ENCODE peak calls at places on chromosomes 12 and 14, in four cellular contexts. One of them, this sample, is unnamed.

GRCh38 chr12:121468451-121468850 is 68.5 kb downstream of the RNF34 start:
- DNase-seq in GM12878: no peak
- DNase-seq in SK-N-SH: no peak
- DNase-seq in A549: no peak
- DNase-seq in this sample: no peak

GRCh38 chr12:93982847-93983315 is 165.5 kb upstream of the PLXNC1 start:
- DNase-seq in A549: peak; percentile 27
- DNase-seq in SK-N-SH: no peak
- DNase-seq in GM12878: no peak
- DNase-seq in this sample: no peak

GRCh38 chr12:13841358-13841757 is 140.0 kb downstream of the GRIN2B start:
- DNase-seq in SK-N-SH: no peak
- DNase-seq in A549: no peak
- DNase-seq in GM12878: no peak
- DNase-seq in this sample: no peak

GRCh38 chr12:7716391-7716790 is 5.2 kb downstream of the DPPA3 start:
- DNase-seq in SK-N-SH: no peak
- DNase-seq in A549: peak; percentile 43
- DNase-seq in GM12878: no peak
- DNase-seq in this sample: no peak

GRCh38 chr12:28759334-28759733 is 389.7 kb upstream of the FAR2 start:
- DNase-seq in SK-N-SH: no peak
- DNase-seq in A549: peak; percentile 65
- DNase-seq in GM12878: no peak
- DNase-seq in this sample: peak; percentile 57

GRCh38 chr14:83994020-83994419 is 1535.9 kb upstream of the FLRT2 start:
- DNase-seq in A549: no peak
- DNase-seq in GM12878: no peak
- DNase-seq in SK-N-SH: no peak
- DNase-seq in this sample: no peak

GRCh38 chr12:45284096-45284901 is 68.4 kb downstream of the ANO6 start:
- DNase-seq in GM12878: no peak
- DNase-seq in SK-N-SH: no peak
- DNase-seq in A549: peak; percentile 80
- DNase-seq in this sample: no peak

GRCh38 chr12:91173139-91173538 is 9.5 kb downstream of the DCN start:
- DNase-seq in GM12878: no peak
- DNase-seq in A549: no peak
- DNase-seq in SK-N-SH: no peak
- DNase-seq in this sample: no peak

GRCh38 chr12:95763809-95764253 is 26.7 kb downstream of the NTN4 start:
- DNase-seq in A549: peak; percentile 80
- DNase-seq in SK-N-SH: no peak
- DNase-seq in GM12878: no peak
- DNase-seq in this sample: no peak

GRCh38 chr12:45315462-45315861 is 99.6 kb downstream of the ANO6 start:
- DNase-seq in SK-N-SH: no peak
- DNase-seq in GM12878: no peak
- DNase-seq in A549: no peak
- DNase-seq in this sample: no peak

GRCh38 chr12:49888461-49889151 is 15.1 kb downstream of the FAIM2 start:
- DNase-seq in GM12878: no peak
- DNase-seq in A549: no peak
- DNase-seq in SK-N-SH: no peak
- DNase-seq in this sample: no peak

GRCh38 chr14:59377991-59378720 is 87.0 kb downstream of the GPR135 start:
- DNase-seq in SK-N-SH: no peak
- DNase-seq in A549: no peak
- DNase-seq in GM12878: no peak
- DNase-seq in this sample: no peak
- TF ChIP-seq CHD2 in SK-N-SH: no peak
- TF ChIP-seq CHD2 in A549: no peak
- TF ChIP-seq CHD2 in GM12878: no peak
- TF ChIP-seq CHD2 in this sample: no peak

GRCh38 chr14:53921027-53921426 is 35.6 kb downstream of the BMP4 start:
- DNase-seq in GM12878: no peak
- DNase-seq in A549: no peak
- DNase-seq in SK-N-SH: no peak
- DNase-seq in this sample: no peak

GRCh38 chr14:53927171-53927570 is 29.5 kb downstream of the BMP4 start:
- DNase-seq in GM12878: no peak
- DNase-seq in SK-N-SH: no peak
- DNase-seq in A549: no peak
- DNase-seq in this sample: no peak

GRCh38 chr14:53929871-53930685 is 26.5 kb downstream of the BMP4 start:
- DNase-seq in A549: peak; percentile 28
- DNase-seq in SK-N-SH: no peak
- DNase-seq in GM12878: no peak
- DNase-seq in this sample: no peak

GRCh38 chr14:53925201-53925766 is 31.3 kb downstream of the BMP4 start:
- DNase-seq in A549: no peak
- DNase-seq in SK-N-SH: no peak
- DNase-seq in GM12878: no peak
- DNase-seq in this sample: no peak

GRCh38 chr14:53924754-53925153 is 31.9 kb downstream of the BMP4 start:
- DNase-seq in SK-N-SH: no peak
- DNase-seq in A549: peak; percentile 36
- DNase-seq in GM12878: no peak
- DNase-seq in this sample: no peak
- TF ChIP-seq CHD2 in SK-N-SH: no peak
- TF ChIP-seq CHD2 in A549: no peak
- TF ChIP-seq CHD2 in GM12878: no peak
- TF ChIP-seq CHD2 in this sample: no peak

DNA sequence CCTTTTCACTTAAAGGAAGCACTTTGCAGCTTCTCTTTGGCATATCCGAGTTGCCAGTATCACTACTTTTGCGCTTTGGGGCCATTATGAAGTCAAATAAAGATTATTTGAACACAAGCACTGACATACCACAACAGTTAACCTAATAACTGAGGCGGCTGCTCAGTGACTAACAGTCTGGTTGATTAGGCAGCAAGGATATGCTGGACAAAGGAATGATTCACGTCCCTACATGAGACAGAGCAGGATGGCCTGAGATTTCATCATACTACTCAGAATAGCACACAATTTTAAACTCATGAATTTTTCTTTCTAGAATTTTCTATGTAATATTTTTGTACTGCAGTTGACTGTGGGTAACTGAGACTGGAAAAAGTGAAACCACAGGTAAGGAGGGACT is 56.9 kb upstream of the E2F7 start:
- DNase-seq in SK-N-SH: no peak
- DNase-seq in A549: peak; percentile 57
- DNase-seq in GM12878: no peak
- DNase-seq in this sample: no peak
- TF ChIP-seq CHD2 in SK-N-SH: no peak
- TF ChIP-seq CHD2 in A549: no peak
- TF ChIP-seq CHD2 in GM12878: no peak
- TF ChIP-seq CHD2 in this sample: no peak

GRCh38 chr14:21236948-21237797 is 32.1 kb downstream of the HNRNPC start:
- DNase-seq in A549: no peak
- DNase-seq in GM12878: no peak
- DNase-seq in SK-N-SH: no peak
- DNase-seq in this sample: no peak
- TF ChIP-seq CHD2 in A549: no peak
- TF ChIP-seq CHD2 in GM12878: no peak
- TF ChIP-seq CHD2 in SK-N-SH: no peak
- TF ChIP-seq CHD2 in this sample: no peak

DNA sequence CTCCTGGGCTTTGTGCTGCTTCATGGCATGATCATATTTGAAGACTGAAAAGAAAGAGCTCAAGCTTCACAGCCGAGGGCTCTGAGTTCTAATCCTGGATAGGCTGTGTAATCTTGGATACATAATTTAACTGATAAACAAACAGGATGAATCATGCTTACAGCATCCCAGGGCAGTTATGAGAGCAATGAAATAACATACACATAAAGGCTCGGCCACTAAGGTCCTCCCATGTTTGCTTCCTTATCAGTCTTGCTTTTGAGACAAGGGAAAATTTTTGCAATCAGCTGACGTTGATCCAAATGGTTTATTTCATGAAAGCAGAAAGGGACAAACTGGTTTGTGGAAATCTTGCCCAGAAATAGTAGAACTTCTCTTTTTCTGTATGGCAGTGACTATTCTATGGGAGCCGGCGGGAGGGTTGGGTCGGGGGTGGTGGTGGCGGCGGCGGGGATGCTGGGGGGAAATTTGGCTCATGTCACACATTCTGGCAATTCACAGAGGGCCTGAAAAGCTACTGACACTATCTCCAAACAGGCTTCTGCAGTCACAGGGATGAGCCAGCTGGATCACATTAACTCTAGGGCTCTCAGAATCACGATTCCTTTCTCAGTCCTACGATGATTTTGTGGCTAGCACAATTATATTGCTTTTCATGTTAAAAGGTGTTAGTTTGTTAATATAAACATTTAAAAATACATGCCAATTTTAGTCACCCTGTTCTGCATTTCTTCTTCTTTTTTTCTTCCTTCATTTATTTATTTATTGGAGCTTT is 124.5 kb downstream of the SLC8A3 start:
- DNase-seq in A549: peak; percentile 27
- DNase-seq in GM12878: no peak
- DNase-seq in SK-N-SH: peak; percentile 84
- DNase-seq in this sample: no peak
- TF ChIP-seq CHD2 in A549: no peak
- TF ChIP-seq CHD2 in GM12878: no peak
- TF ChIP-seq CHD2 in SK-N-SH: no peak
- TF ChIP-seq CHD2 in this sample: no peak

GRCh38 chr12:53176750-53177149 is 3.8 kb upstream of the ZNF740 start:
- DNase-seq in SK-N-SH: no peak
- DNase-seq in A549: no peak
- DNase-seq in GM12878: no peak
- DNase-seq in this sample: no peak

GRCh38 chr12:53172352-53172751 is 8.2 kb upstream of the ZNF740 start:
- DNase-seq in SK-N-SH: no peak
- DNase-seq in A549: no peak
- DNase-seq in GM12878: no peak
- DNase-seq in this sample: no peak

GRCh38 chr12:53173085-53173715 is 7.3 kb upstream of the ZNF740 start:
- DNase-seq in A549: no peak
- DNase-seq in SK-N-SH: no peak
- DNase-seq in GM12878: no peak
- DNase-seq in this sample: no peak

GRCh38 chr12:53171725-53172329 is 8.7 kb upstream of the ZNF740 start:
- DNase-seq in SK-N-SH: peak; percentile 62
- DNase-seq in GM12878: no peak
- DNase-seq in A549: peak; percentile 47
- DNase-seq in this sample: no peak

DNA sequence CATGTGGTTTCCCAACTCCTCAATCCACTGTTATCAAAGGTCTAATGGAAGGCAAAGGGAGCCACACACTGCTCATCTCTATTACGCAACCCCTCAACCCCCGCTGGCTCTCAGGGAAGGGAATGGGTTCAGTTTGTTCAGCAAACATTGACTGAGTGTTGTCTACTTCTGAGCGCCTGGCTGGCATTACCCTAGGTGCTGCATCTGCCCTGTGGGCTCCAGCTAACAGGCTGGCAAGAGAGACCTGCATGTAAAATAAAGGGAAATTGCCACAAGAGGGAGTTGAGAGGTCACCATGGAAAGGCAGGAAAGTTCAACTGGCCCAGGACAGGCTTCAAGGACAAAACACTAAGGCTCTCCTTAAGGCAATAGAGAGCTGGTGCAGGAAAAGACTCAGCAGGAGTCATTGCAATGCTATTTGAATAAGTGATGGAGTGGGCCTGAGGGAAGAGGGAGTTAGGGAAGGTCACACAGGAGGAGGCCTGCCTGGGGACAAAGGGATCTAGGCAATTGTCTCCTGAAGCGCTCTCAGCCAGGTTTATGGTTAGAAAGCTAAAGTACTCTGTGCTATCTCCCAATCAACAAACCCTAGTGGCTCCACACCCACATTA is 5.5 kb upstream of the ZNF740 start:
- DNase-seq in GM12878: no peak
- DNase-seq in SK-N-SH: no peak
- DNase-seq in A549: peak; percentile 94
- DNase-seq in this sample: no peak
- TF ChIP-seq CHD2 in GM12878: no peak
- TF ChIP-seq CHD2 in SK-N-SH: no peak
- TF ChIP-seq CHD2 in A549: no peak
- TF ChIP-seq CHD2 in this sample: no peak

GRCh38 chr12:67069451-67070306 is 199.5 kb upstream of the CAND1 start:
- DNase-seq in SK-N-SH: peak; percentile 64
- DNase-seq in A549: peak; percentile 52
- DNase-seq in GM12878: no peak
- DNase-seq in this sample: peak; percentile 79
- TF ChIP-seq CHD2 in SK-N-SH: no peak
- TF ChIP-seq CHD2 in A549: no peak
- TF ChIP-seq CHD2 in GM12878: no peak
- TF ChIP-seq CHD2 in this sample: no peak

GRCh38 chr14:105161964-105162363 is 6.6 kb downstream of the JAG2 start:
- DNase-seq in GM12878: no peak
- DNase-seq in A549: no peak
- DNase-seq in SK-N-SH: no peak
- DNase-seq in this sample: no peak

GRCh38 chr14:105163040-105163742 is 5.4 kb downstream of the JAG2 start:
- DNase-seq in A549: no peak
- DNase-seq in GM12878: no peak
- DNase-seq in SK-N-SH: no peak
- DNase-seq in this sample: no peak

GRCh38 chr14:105162374-105162979 is 6.1 kb downstream of the JAG2 start:
- DNase-seq in SK-N-SH: no peak
- DNase-seq in A549: no peak
- DNase-seq in GM12878: no peak
- DNase-seq in this sample: no peak

GRCh38 chr14:105159344-105159743 is 9.2 kb downstream of the JAG2 start:
- DNase-seq in GM12878: no peak
- DNase-seq in SK-N-SH: no peak
- DNase-seq in A549: no peak
- DNase-seq in this sample: no peak

DNA sequence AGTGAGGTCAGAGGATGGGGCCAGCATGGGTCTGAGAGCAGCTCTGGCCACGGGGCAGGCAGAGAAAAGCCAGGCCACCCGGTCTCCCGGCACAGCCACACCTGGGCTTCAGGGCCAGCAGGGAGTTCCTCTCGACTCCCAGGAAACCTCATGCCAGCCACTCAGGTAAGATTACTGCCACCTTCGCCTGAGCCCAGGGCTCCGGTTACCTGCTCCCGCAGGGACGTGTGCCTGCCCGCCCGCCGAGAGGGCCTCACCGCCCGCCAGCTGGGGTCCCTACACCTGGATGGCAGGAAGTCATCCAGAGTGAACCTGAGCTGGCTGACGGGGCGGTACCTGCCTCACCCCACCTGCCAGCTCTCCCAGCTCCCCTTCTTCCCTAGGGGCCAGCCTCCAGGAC is 7.3 kb downstream of the JAG2 start:
- DNase-seq in A549: no peak
- DNase-seq in GM12878: no peak
- DNase-seq in SK-N-SH: no peak
- DNase-seq in this sample: no peak
- TF ChIP-seq CHD2 in A549: no peak
- TF ChIP-seq CHD2 in GM12878: no peak
- TF ChIP-seq CHD2 in SK-N-SH: no peak
- TF ChIP-seq CHD2 in this sample: no peak

This sample was measured in H1.